ENCODE peak calls at places on chromosomes 3 and 15, in four cellular contexts. M is H9, R is mesendoderm, G is H1. L is an unnamed sample.

GRCh38 chr15:50183112-50183794 is 1.3 kb downstream of the SLC27A2 start:
- DNase-seq in M (no peak), R (no peak), G (no peak), L (no peak)

GRCh38 chr15:71529353-71529752 is 281.0 kb upstream of the NR2E3 start:
- DNase-seq in M (no peak), R (no peak), G (no peak), L (no peak)

GRCh38 chr3:38602576-38603250 is 46.8 kb downstream of the SCN5A start:
- DNase-seq in M (no peak), R (no peak), G (no peak), L (no peak)

GRCh38 chr3:124387008-124387407 is 343.2 kb upstream of the UMPS start:
- DNase-seq in M (no peak), R (no peak), G (no peak), L (no peak)

GRCh38 chr15:58221591-58222241 is 83.5 kb downstream of the AQP9 start:
- DNase-seq in M (peak; percentile 55), R (peak; percentile 52), G (no peak), L (peak; percentile 21)

GRCh38 chr3:42703695-42704025 is 1.1 kb upstream of the HHATL start:
- DNase-seq in M (peak; percentile 20), R (no peak), G (no peak), L (no peak)

GRCh38 chr3:122799322-122799721 is 4.5 kb downstream of the SLC49A4 start:
- DNase-seq in M (no peak), R (no peak), G (no peak), L (no peak)

GRCh38 chr3:65030847-65031463 is 343.2 kb upstream of the ADAMTS9 start:
- DNase-seq in M (no peak), R (peak; percentile 83), G (no peak), L (peak; percentile 53)

GRCh38 chr3:197354195-197355059 is 56.0 kb upstream of the DLG1 start:
- DNase-seq in M (no peak), R (no peak), G (no peak), L (peak; percentile 73)

GRCh38 chr15:33547876-33548275 is 237.1 kb downstream of the RYR3 start:
- DNase-seq in M (peak; percentile 84), R (peak; percentile 89), G (peak; percentile 57), L (peak; percentile 55)

GRCh38 chr3:106114220-106114619 is 245.4 kb upstream of the CBLB start:
- DNase-seq in M (no peak), R (no peak), G (no peak), L (peak; percentile 21)

GRCh38 chr3:58627580-58627894 is 39.0 kb downstream of the FAM3D start:
- DNase-seq in M (no peak), R (no peak), G (no peak), L (no peak)

GRCh38 chr3:126454026-126454425 is 21.7 kb downstream of the ZXDC start:
- DNase-seq in M (no peak), R (no peak), G (no peak), L (no peak)

GRCh38 chr15:25401511-25401910 is 37.3 kb downstream of the UBE3A start:
- DNase-seq in M (no peak), R (no peak), G (no peak), L (peak; percentile 52)

GRCh38 chr3:141011511-141012262 is 39.5 kb upstream of the SPSB4 start:
- DNase-seq in M (peak; percentile 88), R (peak; percentile 86), G (peak; percentile 66), L (peak; percentile 44)

GRCh38 chr3:151440940-151441339 is 19.9 kb downstream of the IGSF10 start:
- DNase-seq in M (no peak), R (peak; percentile 48), G (no peak), L (no peak)

GRCh38 chr15:69760890-69761568 is 308.4 kb downstream of the RPLP1 start:
- DNase-seq in M (no peak), R (no peak), G (no peak), L (peak; percentile 99)

GRCh38 chr15:89645680-89646079 is 9.6 kb downstream of the KIF7 start:
- DNase-seq in M (no peak), R (no peak), G (no peak), L (no peak)

GRCh38 chr3:63976862-63977180 is 46.5 kb downstream of the PSMD6 start:
- DNase-seq in M (no peak), R (no peak), G (no peak), L (no peak)

GRCh38 chr3:170117134-170117533 is 64.4 kb downstream of the PHC3 start:
- DNase-seq in M (no peak), R (peak; percentile 55), G (no peak), L (no peak)

GRCh38 chr3:127033786-127034185 is 50.9 kb downstream of the PLXNA1 start:
- DNase-seq in M (no peak), R (no peak), G (no peak), L (no peak)

GRCh38 chr15:73571346-73571745 is 61.8 kb downstream of the NPTN start:
- DNase-seq in M (no peak), R (no peak), G (no peak), L (no peak)

GRCh38 chr15:100307241-100307855 is 34.4 kb downstream of the ADAMTS17 start:
- DNase-seq in M (no peak), R (no peak), G (no peak), L (no peak)

GRCh38 chr3:171157286-171157685 is 130.8 kb upstream of the SLC2A2 start:
- DNase-seq in M (peak; percentile 51), R (peak; percentile 31), G (no peak), L (no peak)

GRCh38 chr15:60091150-60091549 is 87.0 kb downstream of the FOXB1 start:
- DNase-seq in M (no peak), R (no peak), G (no peak), L (peak; percentile 83)

GRCh38 chr3:176920806-176921205 is 276.5 kb downstream of the TBL1XR1 start:
- DNase-seq in M (no peak), R (no peak), G (no peak), L (peak; percentile 13)

GRCh38 chr3:23246651-23247050 is 43.5 kb downstream of the UBE2E2 start:
- DNase-seq in M (no peak), R (no peak), G (no peak), L (no peak)

GRCh38 chr3:116757310-116757709 is 47.7 kb downstream of the TUSC7 start:
- DNase-seq in M (no peak), R (no peak), G (no peak), L (no peak)

GRCh38 chr3:11317300-11317699 is 45.1 kb downstream of the ATG7 start:
- DNase-seq in M (no peak), R (no peak), G (no peak), L (no peak)

GRCh38 chr15:85407421-85408269 is 27.2 kb downstream of the AKAP13 start:
- DNase-seq in M (no peak), R (no peak), G (no peak), L (peak; percentile 90)

GRCh38 chr3:72265250-72265649 is 480.3 kb upstream of the PROK2 start:
- DNase-seq in M (no peak), R (peak; percentile 87), G (no peak), L (no peak)

GRCh38 chr3:125035217-125035616 is 20.6 kb downstream of the HEG1 start:
- DNase-seq in M (no peak), R (no peak), G (no peak), L (no peak)

DNA sequence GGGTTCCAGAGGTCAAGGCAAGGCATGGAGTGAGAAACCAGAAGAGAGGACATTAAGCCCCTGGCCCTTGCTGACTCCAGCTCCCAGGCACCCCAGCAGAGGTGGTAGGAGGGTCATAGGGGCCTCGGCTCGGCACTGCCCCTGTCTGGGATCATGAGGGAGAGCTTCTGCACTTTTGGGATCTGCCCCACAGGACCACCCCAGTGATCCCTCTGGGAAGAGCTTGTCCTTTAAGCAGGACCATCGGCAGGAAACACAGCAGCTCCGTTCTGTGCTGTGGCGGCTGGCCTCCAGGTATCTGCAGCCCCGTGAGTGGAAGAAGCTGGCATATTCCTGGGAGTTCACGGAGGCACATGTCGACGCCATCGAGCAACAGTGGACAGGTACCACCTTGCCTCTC is 35.5 kb downstream of the ANKDD1A start:
- DNase-seq in M (no peak), R (peak; percentile 20), G (no peak), L (no peak)
- H3K56ac ChIP-seq in M (no peak overlapping the region), R (no peak overlapping the region), G (no peak overlapping the region), L (no peak overlapping the region)

DNA sequence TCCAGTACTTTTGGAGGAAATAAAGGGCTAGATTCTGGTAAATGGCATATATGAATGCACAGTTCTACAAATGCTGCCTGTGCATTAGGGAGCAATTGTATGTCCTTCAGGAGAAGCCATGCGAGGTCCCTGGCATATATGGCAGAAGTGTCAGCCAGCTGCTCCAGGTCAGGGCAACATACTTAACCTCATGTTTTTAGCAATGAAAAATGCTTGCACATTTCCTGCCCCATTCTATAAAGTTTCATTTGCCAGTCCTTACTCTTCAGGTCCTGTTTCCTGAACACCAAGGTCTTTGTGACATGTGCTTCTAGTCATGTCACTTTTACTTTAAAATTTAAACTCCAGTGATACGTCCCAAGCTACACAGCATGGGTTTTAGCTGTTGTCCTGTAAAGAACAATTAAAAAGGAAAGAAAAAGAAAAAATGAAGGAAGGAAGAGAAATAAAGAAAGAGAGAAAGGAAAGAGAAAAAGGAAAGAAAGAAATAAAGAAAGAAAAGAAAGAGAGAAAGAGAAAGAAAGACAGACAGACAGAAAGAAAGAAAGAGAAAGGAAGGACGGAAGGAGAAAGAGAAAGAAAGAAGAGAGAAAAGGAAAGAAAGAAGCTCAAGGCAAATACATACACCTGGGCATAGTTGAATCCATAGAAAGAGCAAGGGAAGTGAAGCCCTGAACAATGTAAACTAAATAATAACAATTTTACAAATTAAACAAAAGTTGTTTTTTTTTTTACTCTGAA is 20.1 kb upstream of the PTX3 start:
- DNase-seq in M (no peak), R (no peak), G (no peak), L (no peak)
- H3K4me2 ChIP-seq in M (no peak overlapping the region), R (no peak overlapping the region), G (no peak overlapping the region), L (no peak overlapping the region)

DNA sequence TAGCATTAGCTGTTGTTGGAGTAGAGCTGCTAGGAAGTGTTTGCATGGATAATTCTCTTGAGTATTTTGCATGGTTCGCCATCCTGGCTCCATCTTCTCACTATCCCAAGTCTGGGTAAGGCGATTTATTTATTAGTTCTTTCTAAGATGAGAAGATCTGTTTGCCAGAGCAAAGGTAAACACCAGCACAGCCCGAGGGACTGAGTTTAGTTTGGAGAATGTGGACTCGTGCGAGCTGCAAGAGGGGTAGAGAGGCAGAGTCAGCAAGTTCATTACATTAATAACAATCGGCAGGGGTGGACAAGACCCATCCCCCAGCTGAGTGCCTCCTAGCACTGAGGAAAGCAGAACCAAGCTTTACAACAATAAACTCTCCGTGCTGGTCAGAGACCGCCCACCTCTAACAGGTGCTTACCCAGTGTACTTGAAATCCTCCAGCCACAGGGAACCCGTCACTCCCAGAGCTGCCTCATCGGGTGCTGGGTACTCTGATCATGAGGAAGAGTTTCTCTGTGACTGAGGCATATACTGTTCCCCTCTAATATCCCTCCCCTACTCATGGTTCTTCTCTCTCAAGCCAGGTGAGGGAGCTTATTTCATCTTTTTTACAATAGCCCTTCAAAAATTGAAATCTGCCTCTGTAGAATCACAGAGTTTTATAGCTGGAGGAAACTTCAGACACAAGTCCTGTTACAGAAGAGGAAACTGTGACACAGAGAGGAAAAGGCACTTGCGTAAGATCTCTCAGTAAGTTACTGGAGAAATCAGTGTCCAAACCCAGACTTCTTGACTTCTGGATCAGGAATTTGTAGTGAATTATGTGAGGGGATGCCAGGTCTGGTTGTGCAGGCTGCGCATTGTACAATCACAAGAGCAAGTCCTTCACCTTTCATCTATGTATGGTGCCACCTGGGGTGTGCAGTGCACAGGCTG is 4.4 kb downstream of the FGD5 start:
- DNase-seq in M (no peak), R (no peak), G (no peak), L (no peak)
- H3K56ac ChIP-seq in M (no peak overlapping the region), R (no peak overlapping the region), G (no peak overlapping the region), L (no peak overlapping the region)

GRCh38 chr3:133492159-133492860 is 81.2 kb upstream of the CDV3 start:
- DNase-seq in M (no peak), R (no peak), G (no peak), L (no peak)
- H3K4me2 ChIP-seq in M (no peak overlapping the region), R (no peak overlapping the region), G (no peak overlapping the region), L (no peak overlapping the region)